ENCODE peak calls at places on chromosome 21, in five cellular contexts. N is PC-3, I is SK-N-SH, O is HCT116, D is MM.1S. V is an unnamed sample. For H3K9me2, the result is how much of the 10 kb centered on the place peaks cover.

GRCh38 chr21:22342855-22343254 is 1344.6 kb downstream of the NCAM2 start:
- DNase-seq in N (no peak), I (no peak), O (no peak), D (peak), V (no peak)

GRCh38 chr21:45003331-45004058 is 63.7 kb downstream of the SLX9 start:
- DNase-seq in N (no peak), I (no peak), O (no peak), D (no peak), V (no peak)

GRCh38 chr21:22575165-22575584 is 1577.0 kb downstream of the NCAM2 start:
- DNase-seq in N (peak), I (peak), O (no peak), D (peak), V (no peak)

GRCh38 chr21:19692231-19692630 is 1288.6 kb upstream of the TMPRSS15 start:
- DNase-seq in N (no peak), I (no peak), O (no peak), D (no peak), V (no peak)

GRCh38 chr21:34986561-34987533 is 62.3 kb downstream of the RUNX1 start:
- DNase-seq in N (peak), I (no peak), O (peak), D (peak), V (peak)

GRCh38 chr21:15051652-15052554 is 12.9 kb downstream of the NRIP1 start:
- DNase-seq in N (peak), I (no peak), O (no peak), D (no peak), V (no peak)

GRCh38 chr21:33229099-33229775 is 501 bp upstream of the IFNAR2 start:
- DNase-seq in N (no peak), I (peak), O (no peak), D (peak), V (no peak)

GRCh38 chr21:15850645-15851044 is 120.9 kb downstream of the USP25 start:
- DNase-seq in N (peak), I (no peak), O (no peak), D (no peak), V (peak)

GRCh38 chr21:39346671-39347327 is 2.1 kb downstream of the HMGN1 start:
- DNase-seq in N (no peak), I (no peak), O (no peak), D (no peak), V (no peak)

GRCh38 chr21:39347537-39347936 is 1.4 kb downstream of the HMGN1 start:
- DNase-seq in N (no peak), I (no peak), O (no peak), D (peak), V (peak)

GRCh38 chr21:39348040-39348354 is 891 bp downstream of the HMGN1 start:
- DNase-seq in N (no peak), I (no peak), O (no peak), D (no peak), V (no peak)

GRCh38 chr21:39344848-39345247 is 4.0 kb downstream of the HMGN1 start:
- DNase-seq in N (no peak), I (no peak), O (no peak), D (no peak), V (no peak)

GRCh38 chr21:39345440-39345839 is 3.4 kb downstream of the HMGN1 start:
- DNase-seq in N (no peak), I (no peak), O (no peak), D (no peak), V (no peak)
- H3K9ac ChIP-seq in N (no peak), I (no peak), O (no peak), D (no peak), V (no peak)

GRCh38 chr21:38495242-38495641 is 3.0 kb downstream of the ERG start:
- DNase-seq in N (no peak), I (no peak), O (no peak), D (no peak), V (no peak)

GRCh38 chr21:38493549-38494253 is 4.6 kb downstream of the ERG start:
- DNase-seq in N (no peak), I (no peak), O (no peak), D (no peak), V (no peak)

GRCh38 chr21:38494254-38494648 is 4.0 kb downstream of the ERG start:
- DNase-seq in N (no peak), I (no peak), O (no peak), D (no peak), V (no peak)

GRCh38 chr21:38496224-38496623 is 2.1 kb downstream of the ERG start:
- DNase-seq in N (no peak), I (no peak), O (no peak), D (no peak), V (no peak)

DNA sequence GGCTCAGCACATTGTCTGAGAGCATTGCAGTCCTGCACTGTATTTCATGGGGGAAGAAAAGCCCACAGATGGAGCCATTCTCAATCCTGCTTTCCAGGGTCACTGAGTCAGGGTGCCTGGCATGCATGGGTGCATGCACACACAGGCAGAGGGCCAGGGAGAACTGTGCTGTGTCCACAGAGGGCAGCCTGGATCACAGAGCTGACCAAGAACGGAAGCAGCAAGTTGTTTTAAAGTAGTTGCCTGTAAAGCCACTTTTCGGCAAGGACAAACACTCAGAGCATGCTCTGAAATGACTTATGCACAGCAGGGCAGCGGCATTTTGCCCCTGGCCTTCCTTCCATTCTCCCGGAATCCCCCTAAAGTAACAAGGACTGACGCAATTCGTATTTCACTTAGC is 3.6 kb downstream of the ERG start:
- DNase-seq in N (no peak), I (no peak), O (no peak), D (no peak), V (peak)
- TF ChIP-seq EZH2phosphoT487 in N (no peak), I (no peak), O (no peak), D (no peak), V (no peak)

DNA sequence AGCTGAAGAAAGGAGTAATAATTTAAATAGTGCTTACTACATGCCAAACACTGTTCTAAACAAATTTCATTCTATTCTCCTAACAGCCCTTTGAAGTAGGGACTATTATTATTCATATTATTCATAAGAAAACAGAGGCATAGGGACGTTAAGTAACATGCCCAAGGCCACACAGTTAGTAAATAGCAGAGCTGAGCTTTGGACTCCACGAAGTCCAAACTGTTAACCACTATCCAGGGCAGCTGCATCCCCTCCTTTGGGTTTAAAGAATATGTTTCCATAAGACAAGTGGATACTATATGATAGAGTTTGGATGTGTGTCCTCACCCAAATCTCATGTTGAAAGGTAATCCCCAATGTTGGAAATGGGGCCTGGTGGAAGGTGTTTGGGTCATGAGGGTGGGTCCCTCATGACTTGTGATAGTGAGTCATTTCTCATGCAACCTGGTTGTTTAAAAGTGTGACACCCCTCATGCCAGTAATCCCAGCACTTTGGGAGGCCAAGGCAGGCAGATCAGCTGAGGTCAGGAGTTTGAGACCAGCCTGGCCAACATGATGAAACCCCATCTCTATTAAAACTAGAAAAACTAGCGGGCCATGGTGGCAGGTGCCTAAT is 144.0 kb upstream of the CXADR start:
- DNase-seq in N (no peak), I (no peak), O (no peak), D (no peak), V (no peak)
- H3K9me2 ChIP-seq in N (under half), I (under half), O (under half), D (under half), V (under half)

GRCh38 chr21:43806017-43806710 is 16.8 kb downstream of the RRP1 start:
- DNase-seq in N (no peak), I (no peak), O (no peak), D (no peak), V (no peak)

GRCh38 chr21:43803558-43804300 is 14.4 kb downstream of the RRP1 start:
- DNase-seq in N (no peak), I (no peak), O (no peak), D (no peak), V (no peak)

GRCh38 chr21:43802713-43803313 is 13.4 kb downstream of the RRP1 start:
- DNase-seq in N (no peak), I (no peak), O (no peak), D (no peak), V (no peak)

GRCh38 chr21:43808367-43808766 is 19.0 kb downstream of the RRP1 start:
- DNase-seq in N (no peak), I (no peak), O (no peak), D (no peak), V (no peak)

GRCh38 chr21:43805275-43805800 is 16.0 kb downstream of the RRP1 start:
- DNase-seq in N (no peak), I (no peak), O (no peak), D (no peak), V (no peak)
- H3K9ac ChIP-seq in N (no peak), I (no peak), O (no peak), D (no peak), V (no peak)

DNA sequence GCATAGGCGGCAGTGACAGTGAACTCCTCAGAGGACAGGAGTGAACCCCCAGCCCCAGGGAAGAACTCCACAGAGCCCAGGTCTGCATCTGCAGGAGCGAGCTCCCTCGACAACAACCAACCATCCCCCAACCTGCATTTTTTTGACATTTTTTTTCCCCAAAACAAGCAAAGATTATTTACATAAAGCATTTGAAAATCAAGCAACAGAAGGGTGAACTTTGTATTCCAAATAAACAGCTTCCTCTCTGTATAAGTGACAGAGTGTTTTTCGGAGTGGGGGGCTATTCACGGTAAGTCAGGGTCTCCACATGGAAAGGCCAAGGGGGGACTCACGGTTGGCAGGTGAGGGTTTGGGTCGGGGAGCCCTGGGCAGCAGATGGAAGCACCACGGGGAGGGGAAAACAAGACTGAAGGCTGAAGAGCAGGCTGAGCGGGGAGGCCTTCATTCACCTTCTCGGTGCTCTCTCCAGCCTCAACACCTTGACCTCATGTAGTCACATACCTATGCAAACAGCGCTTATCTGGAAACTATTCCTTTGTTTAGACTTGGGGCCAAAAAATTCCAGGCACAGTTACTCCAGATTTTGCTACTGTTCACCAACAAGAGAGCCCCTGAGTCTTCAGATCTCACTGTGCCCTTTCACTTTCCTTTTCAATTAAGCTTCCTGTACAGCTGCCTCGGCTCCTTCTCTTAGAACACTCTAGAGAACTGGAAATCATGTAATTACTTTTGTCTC is 27.6 kb downstream of the C2CD2 start:
- DNase-seq in N (peak), I (no peak), O (no peak), D (peak), V (peak)
- TF ChIP-seq EZH2phosphoT487 in N (no peak), I (no peak), O (no peak), D (no peak), V (no peak)

DNA sequence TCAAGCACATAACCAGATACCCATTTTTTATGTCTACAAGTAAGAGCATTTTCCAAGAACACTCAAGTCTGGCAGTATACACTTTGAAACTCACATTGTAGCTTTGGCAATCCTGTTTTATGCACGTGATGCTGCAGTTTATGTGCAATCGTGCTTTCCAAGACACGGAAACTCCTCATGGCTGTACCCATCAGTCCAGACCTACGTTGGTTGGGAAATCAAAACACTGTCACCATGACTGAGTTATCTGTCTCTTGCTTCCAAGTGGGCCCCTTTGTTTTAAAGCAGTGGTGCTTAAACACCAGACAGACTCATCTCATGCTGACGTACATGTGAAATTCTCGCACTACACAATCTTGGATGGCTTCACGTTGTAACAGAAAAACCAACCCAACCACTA is 192.8 kb downstream of the LTN1 start:
- DNase-seq in N (no peak), I (no peak), O (no peak), D (no peak), V (no peak)
- H3K9me2 ChIP-seq in N (under half), I (under half), O (under half), D (under half), V (under half)